ENCODE peak calls at places on chromosomes 16 and 17, in eight cellular contexts. Y is cardiac fibroblast, M is ascending aorta, N is fibroblast of the aortic adventitia, Q is psoas muscle, Z is K562, L is NCI-H1436, R is Calu3. H is an unnamed sample.
A peak's percentile ranks its signal among the peaks of the same experiment; 100 is the strongest.

GRCh38 chr16:82079892-82080291 is 44.8 kb downstream of the HSD17B2 start:
- DNase-seq in M (no peak), Q (no peak), Y (no peak), L (no peak), N (no peak), R (no peak), Z (no peak), H (no peak)

GRCh38 chr17:49565948-49566491 is 9.7 kb upstream of the NXPH3 start:
- DNase-seq in Q (peak; percentile 72), L (peak; percentile 22), M (peak; percentile 94), N (peak; percentile 47), R (peak; percentile 58), Z (peak; percentile 38), Y (peak; percentile 35), H (no peak)

GRCh38 chr17:74760404-74761105 is 12.1 kb downstream of the NHERF1 start:
- DNase-seq in Z (peak; percentile 57), L (no peak), N (no peak), R (no peak), Y (no peak), M (no peak), Q (no peak), H (no peak)

GRCh38 chr17:45222273-45222993 is 748 bp downstream of the FMNL1 start:
- DNase-seq in M (no peak), Z (peak; percentile 63), R (no peak), Y (no peak), N (no peak), Q (no peak), L (peak; percentile 50), H (no peak)

GRCh38 chr17:42519546-42520444 is 16.2 kb upstream of the NAGLU start:
- DNase-seq in Z (peak; percentile 65), R (peak; percentile 91), L (no peak), N (peak; percentile 99), Q (peak; percentile 93), M (peak; percentile 98), Y (peak; percentile 99), H (peak; percentile 95)

GRCh38 chr17:37239690-37240344 is 136.0 kb upstream of the C17orf78 start:
- DNase-seq in Q (no peak), Y (peak; percentile 51), N (peak; percentile 77), L (peak; percentile 46), Z (peak; percentile 30), M (no peak), R (no peak), H (peak; percentile 42)

GRCh38 chr17:80244871-80245509 is 15.7 kb upstream of the RNF213 start:
- DNase-seq in Y (no peak), Q (no peak), Z (no peak), M (no peak), R (no peak), N (no peak), L (no peak), H (no peak)

GRCh38 chr17:12640364-12640763 is 25.3 kb upstream of the MYOCD start:
- DNase-seq in N (no peak), L (no peak), R (no peak), Z (no peak), M (no peak), Y (no peak), Q (no peak), H (no peak)

GRCh38 chr17:61474235-61474927 is 22.2 kb downstream of the TBX4 start:
- DNase-seq in M (no peak), Q (no peak), Y (no peak), Z (no peak), R (no peak), N (peak; percentile 68), L (no peak), H (no peak)

GRCh38 chr16:87924937-87925670 is 11.2 kb downstream of the CA5A start:
- DNase-seq in M (no peak), R (no peak), Q (no peak), Y (no peak), N (no peak), L (no peak), Z (no peak), H (no peak)

GRCh38 chr17:73396429-73397277 is 84.9 kb upstream of the CDC42EP4 start:
- DNase-seq in N (no peak), Y (peak; percentile 9), Q (no peak), Z (no peak), L (no peak), R (no peak), M (no peak), H (no peak)

GRCh38 chr16:1876468-1876867 is 4.5 kb upstream of the MEIOB start:
- DNase-seq in Z (no peak), M (no peak), L (no peak), N (no peak), Q (no peak), Y (no peak), R (no peak), H (no peak)

GRCh38 chr16:51121850-51122249 is 29.2 kb downstream of the SALL1 start:
- DNase-seq in N (no peak), R (no peak), Z (no peak), L (no peak), Q (no peak), M (no peak), Y (no peak), H (no peak)

GRCh38 chr16:69397821-69398521 is 12.2 kb upstream of the TERF2 start:
- DNase-seq in Y (peak; percentile 85), Z (peak; percentile 62), N (peak; percentile 73), Q (no peak), L (peak; percentile 16), M (peak; percentile 71), R (peak; percentile 58), H (peak; percentile 33)

GRCh38 chr17:63984651-63985386 is 12.1 kb upstream of the SCN4A start:
- DNase-seq in Z (peak; percentile 48), R (peak; percentile 38), N (peak; percentile 94), Y (peak; percentile 94), M (peak; percentile 85), L (no peak), Q (peak; percentile 63), H (peak; percentile 66)

GRCh38 chr16:12586701-12587100 is 217.0 kb downstream of the CPPED1 start:
- DNase-seq in M (no peak), Z (no peak), N (no peak), Q (no peak), L (no peak), R (no peak), Y (no peak), H (no peak)

GRCh38 chr17:43905985-43906852 is 1.1 kb downstream of the MPP2 start:
- DNase-seq in N (peak; percentile 58), Q (peak; percentile 76), M (peak; percentile 95), L (peak; percentile 34), R (peak; percentile 59), Z (no peak), Y (peak; percentile 52), H (no peak)

GRCh38 chr17:52064791-52065211 is 93.7 kb downstream of the CA10 start:
- DNase-seq in M (no peak), Q (no peak), Y (peak; percentile 1), L (no peak), R (no peak), N (no peak), Z (no peak), H (no peak)

GRCh38 chr16:26070595-26071170 is 378.9 kb downstream of the HS3ST4 start:
- DNase-seq in N (no peak), Y (no peak), Z (no peak), R (no peak), L (no peak), M (no peak), Q (no peak), H (no peak)

GRCh38 chr17:31654936-31655335 is 204.1 kb downstream of the COPRS start:
- DNase-seq in N (no peak), Z (no peak), M (no peak), Q (no peak), Y (no peak), R (peak; percentile 58), L (no peak), H (no peak)

GRCh38 chr16:87824991-87825841 is 44.1 kb downstream of the SLC7A5 start:
- DNase-seq in N (no peak), L (no peak), M (no peak), Z (no peak), Y (no peak), R (no peak), Q (no peak), H (no peak)

GRCh38 chr16:72558501-72558900 is 386.5 kb upstream of the PMFBP1 start:
- DNase-seq in Z (no peak), L (no peak), Q (no peak), Y (no peak), M (no peak), N (no peak), R (no peak), H (no peak)

GRCh38 chr16:79110242-79110641 is 490.3 kb downstream of the MAF start:
- DNase-seq in R (no peak), N (no peak), Y (no peak), Q (no peak), L (no peak), M (no peak), Z (no peak), H (no peak)

GRCh38 chr17:9244066-9245052 is 223.0 kb downstream of the NTN1 start:
- DNase-seq in R (no peak), N (peak; percentile 79), Z (no peak), Q (peak; percentile 42), M (peak; percentile 83), Y (peak; percentile 53), L (no peak), H (no peak)

GRCh38 chr17:39935896-39936295 is 8.4 kb downstream of the LRRC3C start:
- DNase-seq in Q (no peak), Z (peak; percentile 30), M (no peak), R (peak; percentile 87), Y (peak; percentile 32), L (no peak), N (no peak), H (no peak)

GRCh38 chr17:56424543-56425044 is 168.9 kb upstream of the NOG start:
- DNase-seq in Z (no peak), N (no peak), Q (no peak), L (no peak), M (no peak), R (no peak), Y (no peak), H (no peak)

GRCh38 chr17:15999974-16000827 is 577 bp downstream of the TTC19 start:
- DNase-seq in N (peak; percentile 50), R (no peak), M (peak; percentile 73), Q (no peak), Z (peak; percentile 45), Y (peak; percentile 35), L (no peak), H (no peak)

GRCh38 chr16:4664538-4665418 is 28.6 kb upstream of the NUDT16L1 start:
- DNase-seq in Z (no peak), M (no peak), L (no peak), Q (no peak), N (no peak), R (peak; percentile 28), Y (peak; percentile 57), H (no peak)

GRCh38 chr16:49828545-49829267 is 27.2 kb downstream of the ZNF423 start:
- DNase-seq in R (no peak), M (no peak), Z (no peak), Q (no peak), Y (no peak), N (no peak), L (no peak), H (no peak)

GRCh38 chr17:50585346-50585745 is 24.8 kb downstream of the CACNA1G start:
- DNase-seq in M (no peak), L (no peak), Y (no peak), Q (no peak), N (no peak), Z (no peak), R (no peak), H (no peak)

GRCh38 chr17:45230410-45230786 is 8.7 kb downstream of the FMNL1 start:
- DNase-seq in M (no peak), Q (no peak), L (no peak), R (no peak), Z (no peak), Y (no peak), N (no peak), H (no peak)

GRCh38 chr16:87581867-87582220 is 20.5 kb upstream of the JPH3 start:
- DNase-seq in N (peak; percentile 99), L (no peak), R (peak; percentile 81), Q (peak; percentile 69), Z (peak; percentile 75), Y (peak; percentile 98), M (peak; percentile 95), H (peak; percentile 92)

GRCh38 chr17:72852267-72852945 is 240.1 kb downstream of the SLC39A11 start:
- DNase-seq in L (no peak), Q (no peak), Z (no peak), R (no peak), M (no peak), N (no peak), Y (no peak), H (no peak)

GRCh38 chr17:80110927-80111701 is 9.7 kb downstream of the GAA start:
- DNase-seq in Y (no peak), Z (no peak), N (no peak), M (peak; percentile 39), L (no peak), Q (no peak), R (no peak), H (no peak)

H was measured in COLO829.